ENCODE peak calls at places on chromosomes 16 and 17, in nine cellular contexts. U is activated naive CD4-positive, alpha-beta T cell; C is NCI-H748 treated with DMSO at 0.1 percent for 48 hours; Y is CD8-positive, alpha-beta T cell; A is skeletal muscle cell; K is anterior cingulate cortex; V is Right ventricle myocardium superior; T is activated T-helper 1 cell treated with anti-CD3 and anti-CD28 coated beads, Interleukin-2, amount 50 U/mL, for 16 hours; L is NCI-H510A. I is an unnamed sample.

GRCh38 chr16:85551319-85551978 is 61.7 kb upstream of the GSE1 start:
- DNase-seq in U (no peak), C (peak; percentile 32), Y (no peak), A (no peak), K (no peak), V (no peak), T (no peak), L (no peak), I (no peak)

GRCh38 chr17:66549731-66550207 is 247.4 kb downstream of the PRKCA start:
- DNase-seq in U (no peak), C (no peak), Y (no peak), A (peak; percentile 66), K (no peak), V (no peak), T (no peak), L (no peak), I (no peak)

GRCh38 chr16:14106457-14106856 is 35.3 kb downstream of the MRTFB start:
- DNase-seq in U (no peak), C (no peak), Y (no peak), A (no peak), K (no peak), V (no peak), T (no peak), L (no peak), I (no peak)

GRCh38 chr17:4771519-4772234 is at the start of gene TM4SF5:
- DNase-seq in U (no peak), C (no peak), Y (no peak), A (no peak), K (no peak), V (no peak), T (no peak), L (no peak), I (no peak)

GRCh38 chr16:80084614-80085013 is 456.2 kb upstream of the DYNLRB2 start:
- DNase-seq in U (no peak), C (peak; percentile 21), Y (no peak), A (no peak), K (no peak), V (no peak), T (no peak), L (peak; percentile 31), I (peak; percentile 68)

GRCh38 chr16:16025214-16025968 is 76.0 kb downstream of the ABCC1 start:
- DNase-seq in U (no peak), C (no peak), Y (peak; percentile 10), A (peak; percentile 78), K (no peak), V (no peak), T (no peak), L (no peak), I (no peak)

GRCh38 chr16:68737046-68737729 is at the start of gene CDH1:
- DNase-seq in U (peak; percentile 11), C (peak; percentile 63), Y (no peak), A (no peak), K (no peak), V (no peak), T (no peak), L (peak; percentile 84), I (no peak)

GRCh38 chr17:73551144-73551543 is 93.1 kb downstream of the SDK2 start:
- DNase-seq in U (no peak), C (no peak), Y (no peak), A (no peak), K (no peak), V (no peak), T (no peak), L (no peak), I (no peak)

GRCh38 chr17:64694207-64694606 is 32.1 kb upstream of the SMURF2 start:
- DNase-seq in U (no peak), C (no peak), Y (no peak), A (peak; percentile 39), K (no peak), V (peak; percentile 71), T (no peak), L (no peak), I (no peak)

GRCh38 chr17:38464251-38464722 is 36.0 kb downstream of the ARHGAP23 start:
- DNase-seq in U (no peak), C (no peak), Y (no peak), A (no peak), K (peak; percentile 33), V (peak; percentile 83), T (no peak), L (no peak), I (no peak)

GRCh38 chr17:45740553-45741330 is 43.4 kb upstream of the CRHR1 start:
- DNase-seq in U (no peak), C (peak; percentile 38), Y (no peak), A (no peak), K (peak; percentile 72), V (no peak), T (no peak), L (peak; percentile 38), I (peak; percentile 72)

GRCh38 chr17:74280093-74280513 is 6.1 kb downstream of the DNAI2 start:
- DNase-seq in U (no peak), C (no peak), Y (peak; percentile 33), A (no peak), K (no peak), V (peak; percentile 54), T (peak; percentile 30), L (no peak), I (no peak)

GRCh38 chr17:78979780-78980623 is at the start of gene LGALS3BP:
- DNase-seq in U (peak; percentile 37), C (no peak), Y (no peak), A (peak; percentile 46), K (peak; percentile 33), V (peak; percentile 86), T (no peak), L (peak; percentile 91), I (peak; percentile 93)

GRCh38 chr17:7744416-7744815 is 26.9 kb downstream of the DNAH2 start:
- DNase-seq in U (no peak), C (no peak), Y (no peak), A (no peak), K (no peak), V (no peak), T (no peak), L (no peak), I (no peak)

GRCh38 chr16:15443753-15444152 is 9.4 kb downstream of the BMERB1 start:
- DNase-seq in U (no peak), C (no peak), Y (no peak), A (no peak), K (no peak), V (no peak), T (no peak), L (no peak), I (no peak)

GRCh38 chr16:3216263-3216640 is 18.7 kb downstream of the ZNF200 start:
- DNase-seq in U (no peak), C (no peak), Y (no peak), A (no peak), K (no peak), V (no peak), T (no peak), L (no peak), I (no peak)

GRCh38 chr16:75306102-75306762 is 54.8 kb upstream of the BCAR1 start:
- DNase-seq in U (no peak), C (no peak), Y (no peak), A (no peak), K (no peak), V (no peak), T (no peak), L (no peak), I (no peak)

GRCh38 chr16:16042076-16042475 is 92.7 kb downstream of the ABCC1 start:
- DNase-seq in U (no peak), C (no peak), Y (no peak), A (peak; percentile 81), K (peak; percentile 6), V (peak; percentile 68), T (no peak), L (no peak), I (no peak)

GRCh38 chr17:69326302-69327059 is 452 bp downstream of the ABCA5 start:
- DNase-seq in U (no peak), C (no peak), Y (no peak), A (no peak), K (no peak), V (no peak), T (no peak), L (no peak), I (no peak)